ENCODE peak calls at places on chromosomes 1 and 21, in six cellular contexts. H is lower lobe of right lung; U is DMS 273 treated with DMSO at 0.1 percent for 48 hours; L is activated CD4-positive, alpha-beta T cell treated with anti-CD3 and anti-CD28 coated beads for 24 hours; O is GM20000; A is NCI-H1105. M is an unnamed sample.
A peak's percentile ranks its signal among the peaks of the same experiment; 100 is the strongest.

GRCh38 chr1:112676543-112676942 is 2.1 kb downstream of the MOV10 start:
- DNase-seq in O (no peak), H (no peak), A (no peak), L (no peak), U (no peak), M (no peak)

GRCh38 chr1:108897865-108898720 is 21.3 kb downstream of the GPSM2 start:
- DNase-seq in H (no peak), L (no peak), U (no peak), A (peak; percentile 56), O (peak; percentile 45), M (no peak)

GRCh38 chr1:154792899-154793298 is 77.2 kb downstream of the KCNN3 start:
- DNase-seq in O (no peak), A (no peak), U (no peak), H (no peak), L (no peak), M (no peak)

GRCh38 chr1:177302365-177303044 is 131.7 kb downstream of the BRINP2 start:
- DNase-seq in H (peak; percentile 53), U (no peak), O (no peak), A (no peak), L (no peak), M (peak; percentile 34)

GRCh38 chr1:216822480-216822879 is 99.3 kb upstream of the ESRRG start:
- DNase-seq in O (no peak), L (no peak), U (no peak), H (no peak), A (peak; percentile 88), M (no peak)

GRCh38 chr1:179229214-179230140 is at the start of gene ABL2:
- DNase-seq in H (peak; percentile 62), A (peak; percentile 69), L (peak; percentile 35), U (no peak), O (peak; percentile 86), M (peak; percentile 68)

GRCh38 chr1:52209429-52209828 is 67.5 kb downstream of the ZFYVE9 start:
- DNase-seq in H (no peak), O (no peak), U (no peak), A (no peak), L (no peak), M (no peak)

GRCh38 chr1:64733576-64734288 is 11.1 kb upstream of the RAVER2 start:
- DNase-seq in H (no peak), A (no peak), L (no peak), O (no peak), U (no peak), M (no peak)

GRCh38 chr1:26278303-26278702 is 1.6 kb upstream of the SH3BGRL3 start:
- DNase-seq in L (no peak), O (no peak), A (no peak), H (peak; percentile 64), U (no peak), M (peak; percentile 87)

GRCh38 chr21:41254090-41254700 is 62.4 kb upstream of the FAM3B start:
- DNase-seq in A (no peak), H (no peak), O (no peak), L (no peak), U (no peak), M (no peak)

GRCh38 chr1:157948547-157949152 is 44.8 kb upstream of the KIRREL1 start:
- DNase-seq in A (peak; percentile 21), O (peak; percentile 29), L (no peak), H (no peak), U (peak; percentile 8), M (peak; percentile 63)

GRCh38 chr21:15480160-15480559 is 249.6 kb upstream of the USP25 start:
- DNase-seq in H (no peak), O (no peak), U (no peak), A (no peak), L (peak; percentile 2), M (no peak)

GRCh38 chr1:110616587-110616986 is 10.4 kb upstream of the KCNA2 start:
- DNase-seq in A (peak; percentile 8), H (no peak), L (no peak), O (no peak), U (no peak), M (no peak)

GRCh38 chr1:50971748-50972305 is 1.8 kb downstream of the CDKN2C start:
- DNase-seq in O (peak; percentile 39), A (no peak), H (no peak), L (no peak), U (no peak), M (no peak)

GRCh38 chr1:23964235-23964668 is 4.6 kb downstream of the PNRC2 start:
- DNase-seq in O (no peak), U (no peak), A (no peak), L (no peak), H (no peak), M (no peak)

GRCh38 chr21:39681845-39682244 is 63.1 kb upstream of the IGSF5 start:
- DNase-seq in U (no peak), O (no peak), L (no peak), H (no peak), A (no peak), M (no peak)

GRCh38 chr1:241551759-241552638 is 19.8 kb downstream of the KMO start:
- DNase-seq in U (no peak), A (no peak), O (peak; percentile 42), L (peak; percentile 37), H (peak; percentile 80), M (peak; percentile 49)

GRCh38 chr1:36369061-36369470 is 16.7 kb downstream of the STK40 start:
- DNase-seq in A (peak; percentile 74), L (peak; percentile 82), U (no peak), O (peak; percentile 80), H (peak; percentile 81), M (peak; percentile 88)

GRCh38 chr1:173757666-173758065 is 42.9 kb downstream of the KLHL20 start:
- DNase-seq in U (no peak), O (no peak), A (no peak), H (no peak), L (no peak), M (no peak)

GRCh38 chr1:158564608-158565007 is 5.8 kb downstream of the OR6P1 start:
- DNase-seq in H (no peak), U (no peak), L (no peak), A (no peak), O (no peak), M (no peak)

GRCh38 chr1:102105931-102106550 is 109.3 kb upstream of the OLFM3 start:
- DNase-seq in L (no peak), H (no peak), A (no peak), U (no peak), O (no peak), M (no peak)

GRCh38 chr1:175808573-175808972 is 65.2 kb upstream of the TNR start:
- DNase-seq in H (no peak), O (no peak), L (no peak), U (no peak), A (no peak), M (no peak)

GRCh38 chr1:94259635-94260289 is 22.4 kb upstream of the ARHGAP29 start:
- DNase-seq in A (no peak), U (no peak), L (no peak), O (no peak), H (no peak), M (no peak)

GRCh38 chr1:10941891-10942541 is 70.4 kb upstream of the TARDBP start:
- DNase-seq in U (no peak), H (peak; percentile 68), A (peak; percentile 14), O (peak; percentile 83), L (peak; percentile 54), M (peak; percentile 67)

GRCh38 chr1:188826800-188827199 is 1650.9 kb downstream of the BRINP3 start:
- DNase-seq in H (no peak), U (no peak), O (no peak), L (no peak), A (no peak), M (no peak)

GRCh38 chr21:41475714-41476405 is 32.1 kb downstream of the TMPRSS2 start:
- DNase-seq in H (no peak), A (no peak), O (no peak), L (no peak), U (no peak), M (no peak)

GRCh38 chr1:18475234-18475633 is 5.5 kb upstream of the KLHDC7A start:
- DNase-seq in U (no peak), A (no peak), L (no peak), O (no peak), H (no peak), M (no peak)

GRCh38 chr1:153652795-153653507 is 5.6 kb upstream of the SNAPIN start:
- DNase-seq in O (no peak), L (no peak), A (no peak), U (no peak), H (no peak), M (no peak)

GRCh38 chr1:6108937-6109636 is 63.4 kb downstream of the KCNAB2 start:
- DNase-seq in U (peak; percentile 59), L (peak; percentile 38), A (peak; percentile 26), H (peak; percentile 53), O (peak; percentile 84), M (peak; percentile 47)

GRCh38 chr1:39106949-39107740 is 81.0 kb downstream of the NDUFS5 start:
- DNase-seq in U (no peak), L (no peak), H (no peak), O (no peak), A (no peak), M (no peak)

M was measured in mucosa of descending colon.